ENCODE peak calls at places on chromosome 2, in six cellular contexts. W is NCI-H460, H is occipital lobe, Z is COLO829, L is NCI-H748 treated with DMSO at 0.1 percent for 48 hours, A is neuronal stem cell. X is an unnamed sample.

GRCh38 chr2:10832228-10832936 is 19.8 kb upstream of the PDIA6 start:
- DNase-seq in W (peak), H (peak), Z (peak), L (peak), A (peak), X (peak)

GRCh38 chr2:149329470-149330126 is 789 bp upstream of the LYPD6 start:
- DNase-seq in W (peak), H (no peak), Z (peak), L (peak), A (peak), X (peak)

GRCh38 chr2:71100195-71100964 is 29.6 kb downstream of the MCEE start:
- DNase-seq in W (peak), H (no peak), Z (peak), L (peak), A (peak), X (peak)

GRCh38 chr2:135913726-135914365 is 37.6 kb upstream of the MCM6 start:
- DNase-seq in W (peak), H (no peak), Z (peak), L (peak), A (peak), X (peak)

GRCh38 chr2:170966648-170967396 is 37.8 kb downstream of the GORASP2 start:
- DNase-seq in W (peak), H (no peak), Z (no peak), L (no peak), A (no peak), X (no peak)

GRCh38 chr2:68925298-68925885 is 27.3 kb downstream of the GKN2 start:
- DNase-seq in W (peak), H (no peak), Z (peak), L (peak), A (peak), X (no peak)

GRCh38 chr2:128625966-128626757 is 307.5 kb upstream of the HS6ST1 start:
- DNase-seq in W (no peak), H (no peak), Z (no peak), L (no peak), A (no peak), X (no peak)

GRCh38 chr2:170798996-170799395 is 17.7 kb upstream of the GAD1 start:
- DNase-seq in W (no peak), H (no peak), Z (no peak), L (no peak), A (no peak), X (no peak)

GRCh38 chr2:97868986-97869721 is 126.6 kb downstream of the TMEM131 start:
- DNase-seq in W (peak), H (peak), Z (peak), L (no peak), A (peak), X (peak)

GRCh38 chr2:119073213-119073612 is 85.3 kb downstream of the C1QL2 start:
- DNase-seq in W (no peak), H (no peak), Z (no peak), L (no peak), A (no peak), X (no peak)

GRCh38 chr2:71934595-71935263 is 212.9 kb downstream of the CYP26B1 start:
- DNase-seq in W (no peak), H (no peak), Z (no peak), L (no peak), A (no peak), X (no peak)

GRCh38 chr2:53786371-53787254 is at the start of the genes ASB3 and ERLEC1:
- DNase-seq in W (peak), H (peak), Z (peak), L (peak), A (peak), X (peak)

GRCh38 chr2:134836986-134837385 is 1.4 kb upstream of the ACMSD start:
- DNase-seq in W (no peak), H (no peak), Z (peak), L (no peak), A (no peak), X (peak)

GRCh38 chr2:215410932-215411285 is 25.0 kb downstream of the FN1 start:
- DNase-seq in W (no peak), H (no peak), Z (peak), L (no peak), A (no peak), X (peak)

GRCh38 chr2:134181219-134181618 is 72.7 kb upstream of the MGAT5 start:
- DNase-seq in W (no peak), H (no peak), Z (no peak), L (peak), A (no peak), X (no peak)

GRCh38 chr2:150663143-150663542 is 175.7 kb upstream of the RND3 start:
- DNase-seq in W (no peak), H (no peak), Z (peak), L (no peak), A (no peak), X (peak)

GRCh38 chr2:28692411-28692810 is 59.2 kb upstream of the PPP1CB start:
- DNase-seq in W (no peak), H (no peak), Z (no peak), L (no peak), A (no peak), X (no peak)

GRCh38 chr2:202346180-202346579 is 29.9 kb upstream of the BMPR2 start:
- DNase-seq in W (no peak), H (no peak), Z (no peak), L (no peak), A (no peak), X (no peak)

GRCh38 chr2:197255550-197255949 is 55.0 kb downstream of the ANKRD44 start:
- DNase-seq in W (no peak), H (peak), Z (no peak), L (no peak), A (peak), X (no peak)

GRCh38 chr2:28128281-28128950 is 237.9 kb downstream of the BABAM2 start:
- DNase-seq in W (no peak), H (no peak), Z (no peak), L (no peak), A (no peak), X (no peak)

GRCh38 chr2:170493698-170494097 is 221.4 kb upstream of the SP5 start:
- DNase-seq in W (no peak), H (no peak), Z (no peak), L (no peak), A (no peak), X (no peak)

GRCh38 chr2:174350593-174351181 is 15.9 kb downstream of the SP9 start:
- DNase-seq in W (no peak), H (no peak), Z (no peak), L (no peak), A (no peak), X (no peak)

GRCh38 chr2:24262571-24262970 is 87.7 kb downstream of the FAM228A start:
- DNase-seq in W (no peak), H (no peak), Z (no peak), L (no peak), A (no peak), X (no peak)

GRCh38 chr2:111643761-111644160 is 240.2 kb downstream of the ANAPC1 start:
- DNase-seq in W (no peak), H (no peak), Z (no peak), L (no peak), A (no peak), X (no peak)

GRCh38 chr2:44743473-44743872 is 198.0 kb upstream of the SIX3 start:
- DNase-seq in W (no peak), H (no peak), Z (no peak), L (peak), A (no peak), X (no peak)

GRCh38 chr2:85746313-85747004 is 7.3 kb upstream of the ATOH8 start:
- DNase-seq in W (no peak), H (no peak), Z (no peak), L (no peak), A (no peak), X (no peak)

GRCh38 chr2:28643911-28644334 is 107.7 kb upstream of the PPP1CB start:
- DNase-seq in W (no peak), H (no peak), Z (peak), L (no peak), A (no peak), X (no peak)